ENCODE peak calls at places on chromosome 7, in nine cellular contexts. One of them, this sample, is unnamed.

GRCh38 chr7:84049034-84049433 is 145.6 kb downstream of the SEMA3A start:
- DNase-seq in AG04450: no peak
- DNase-seq in aorta: no peak
- DNase-seq in prostate gland: no peak
- DNase-seq in left ventricle myocardium inferior: no peak
- DNase-seq in uterus: no peak
- DNase-seq in PC-3: peak
- DNase-seq in stomach: no peak
- DNase-seq in pancreas: no peak
- DNase-seq in this sample: no peak

GRCh38 chr7:125201002-125201401 is 271.4 kb upstream of the POT1 start:
- DNase-seq in AG04450: no peak
- DNase-seq in aorta: no peak
- DNase-seq in prostate gland: no peak
- DNase-seq in left ventricle myocardium inferior: no peak
- DNase-seq in uterus: no peak
- DNase-seq in PC-3: no peak
- DNase-seq in stomach: no peak
- DNase-seq in pancreas: no peak
- DNase-seq in this sample: no peak

GRCh38 chr7:29851487-29851886 is 45.2 kb downstream of the WIPF3 start:
- DNase-seq in AG04450: no peak
- DNase-seq in aorta: no peak
- DNase-seq in prostate gland: no peak
- DNase-seq in left ventricle myocardium inferior: peak
- DNase-seq in uterus: no peak
- DNase-seq in PC-3: no peak
- DNase-seq in stomach: peak
- DNase-seq in pancreas: peak
- DNase-seq in this sample: peak

GRCh38 chr7:1460757-1461639 is 1.7 kb upstream of the MICALL2 start:
- DNase-seq in AG04450: no peak
- DNase-seq in aorta: peak
- DNase-seq in prostate gland: peak
- DNase-seq in left ventricle myocardium inferior: peak
- DNase-seq in uterus: peak
- DNase-seq in PC-3: peak
- DNase-seq in stomach: peak
- DNase-seq in pancreas: peak
- DNase-seq in this sample: peak

GRCh38 chr7:35623381-35623780 is 71.6 kb downstream of the HERPUD2 start:
- DNase-seq in AG04450: no peak
- DNase-seq in aorta: no peak
- DNase-seq in prostate gland: no peak
- DNase-seq in left ventricle myocardium inferior: no peak
- DNase-seq in uterus: no peak
- DNase-seq in PC-3: peak
- DNase-seq in stomach: no peak
- DNase-seq in pancreas: no peak
- DNase-seq in this sample: no peak

GRCh38 chr7:23471090-23471859 is 984 bp upstream of the IGF2BP3 start:
- DNase-seq in AG04450: no peak
- DNase-seq in aorta: no peak
- DNase-seq in prostate gland: no peak
- DNase-seq in left ventricle myocardium inferior: no peak
- DNase-seq in uterus: no peak
- DNase-seq in PC-3: peak
- DNase-seq in stomach: no peak
- DNase-seq in pancreas: no peak
- DNase-seq in this sample: no peak

GRCh38 chr7:156680281-156680680 is 39.7 kb downstream of the RNF32 start:
- DNase-seq in AG04450: no peak
- DNase-seq in aorta: no peak
- DNase-seq in prostate gland: no peak
- DNase-seq in left ventricle myocardium inferior: no peak
- DNase-seq in uterus: no peak
- DNase-seq in PC-3: no peak
- DNase-seq in stomach: no peak
- DNase-seq in pancreas: no peak
- DNase-seq in this sample: no peak

GRCh38 chr7:94907420-94908203 is at the start of gene PPP1R9A:
- DNase-seq in AG04450: no peak
- DNase-seq in aorta: peak
- DNase-seq in prostate gland: peak
- DNase-seq in left ventricle myocardium inferior: peak
- DNase-seq in uterus: peak
- DNase-seq in PC-3: peak
- DNase-seq in stomach: peak
- DNase-seq in pancreas: peak
- DNase-seq in this sample: peak

GRCh38 chr7:122054393-122054792 is 89.7 kb downstream of the AASS start:
- DNase-seq in AG04450: no peak
- DNase-seq in aorta: no peak
- DNase-seq in prostate gland: no peak
- DNase-seq in left ventricle myocardium inferior: no peak
- DNase-seq in uterus: no peak
- DNase-seq in PC-3: no peak
- DNase-seq in stomach: no peak
- DNase-seq in pancreas: no peak
- DNase-seq in this sample: no peak

GRCh38 chr7:122885583-122886356 is 490 bp downstream of the CADPS2 start:
- DNase-seq in AG04450: no peak
- DNase-seq in aorta: peak
- DNase-seq in prostate gland: peak
- DNase-seq in left ventricle myocardium inferior: peak
- DNase-seq in uterus: peak
- DNase-seq in PC-3: peak
- DNase-seq in stomach: peak
- DNase-seq in pancreas: peak
- DNase-seq in this sample: peak

GRCh38 chr7:99618726-99619125 is 2.0 kb downstream of the ZSCAN25 start:
- DNase-seq in AG04450: no peak
- DNase-seq in aorta: no peak
- DNase-seq in prostate gland: no peak
- DNase-seq in left ventricle myocardium inferior: no peak
- DNase-seq in uterus: no peak
- DNase-seq in PC-3: peak
- DNase-seq in stomach: no peak
- DNase-seq in pancreas: no peak
- DNase-seq in this sample: no peak

GRCh38 chr7:93055543-93056107 is 62.2 kb downstream of the SAMD9 start:
- DNase-seq in AG04450: no peak
- DNase-seq in aorta: no peak
- DNase-seq in prostate gland: no peak
- DNase-seq in left ventricle myocardium inferior: no peak
- DNase-seq in uterus: no peak
- DNase-seq in PC-3: peak
- DNase-seq in stomach: no peak
- DNase-seq in pancreas: no peak
- DNase-seq in this sample: no peak

GRCh38 chr7:83936056-83936703 is 258.4 kb downstream of the SEMA3A start:
- DNase-seq in AG04450: peak
- DNase-seq in aorta: no peak
- DNase-seq in prostate gland: peak
- DNase-seq in left ventricle myocardium inferior: peak
- DNase-seq in uterus: no peak
- DNase-seq in PC-3: peak
- DNase-seq in stomach: peak
- DNase-seq in pancreas: peak
- DNase-seq in this sample: peak

GRCh38 chr7:41696323-41696916 is 6.5 kb downstream of the INHBA start:
- DNase-seq in AG04450: peak
- DNase-seq in aorta: peak
- DNase-seq in prostate gland: peak
- DNase-seq in left ventricle myocardium inferior: peak
- DNase-seq in uterus: peak
- DNase-seq in PC-3: peak
- DNase-seq in stomach: peak
- DNase-seq in pancreas: peak
- DNase-seq in this sample: peak

DNA sequence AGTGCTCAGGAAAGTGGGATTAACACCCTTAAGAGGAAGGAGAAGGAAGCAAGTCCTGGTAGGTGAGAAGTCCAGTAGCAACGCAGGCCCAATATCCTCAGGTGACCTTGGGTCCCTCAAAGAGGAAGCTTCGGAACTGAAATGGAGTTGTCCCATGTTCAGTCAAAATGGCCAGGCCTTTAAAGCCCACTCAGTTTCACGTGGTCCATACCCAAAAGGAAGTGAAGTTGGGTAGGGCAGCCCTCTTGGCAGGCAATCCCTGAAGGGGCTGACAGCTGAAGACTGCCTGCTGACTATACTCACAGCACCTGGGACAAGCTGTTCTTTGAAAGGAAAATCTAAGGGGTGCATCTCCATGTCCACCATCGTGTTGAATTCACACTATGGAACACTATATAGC is 3.0 kb downstream of the GSAP start:
- DNase-seq in AG04450: no peak
- DNase-seq in aorta: no peak
- DNase-seq in prostate gland: no peak
- DNase-seq in left ventricle myocardium inferior: no peak
- DNase-seq in uterus: no peak
- DNase-seq in PC-3: no peak
- DNase-seq in stomach: no peak
- DNase-seq in pancreas: no peak
- DNase-seq in this sample: no peak
- H3K27ac ChIP-seq in AG04450: no peak
- H3K27ac ChIP-seq in aorta: no peak
- H3K27ac ChIP-seq in prostate gland: no peak
- H3K27ac ChIP-seq in left ventricle myocardium inferior: no peak
- H3K27ac ChIP-seq in uterus: no peak
- H3K27ac ChIP-seq in PC-3: no peak
- H3K27ac ChIP-seq in stomach: peak
- H3K27ac ChIP-seq in pancreas: no peak
- H3K27ac ChIP-seq in this sample: no peak

GRCh38 chr7:98283127-98283886 is 1.8 kb downstream of the BRI3 start:
- DNase-seq in AG04450: no peak
- DNase-seq in aorta: no peak
- DNase-seq in prostate gland: no peak
- DNase-seq in left ventricle myocardium inferior: peak
- DNase-seq in uterus: peak
- DNase-seq in PC-3: peak
- DNase-seq in stomach: peak
- DNase-seq in pancreas: peak
- DNase-seq in this sample: peak
- H3K4me3 ChIP-seq in AG04450: peak
- H3K4me3 ChIP-seq in aorta: peak
- H3K4me3 ChIP-seq in prostate gland: peak
- H3K4me3 ChIP-seq in left ventricle myocardium inferior: peak
- H3K4me3 ChIP-seq in uterus: peak
- H3K4me3 ChIP-seq in PC-3: peak
- H3K4me3 ChIP-seq in stomach: peak
- H3K4me3 ChIP-seq in pancreas: peak
- H3K4me3 ChIP-seq in this sample: peak

GRCh38 chr7:22320416-22320815 is 36.5 kb downstream of the RAPGEF5 start:
- DNase-seq in AG04450: no peak
- DNase-seq in aorta: no peak
- DNase-seq in prostate gland: no peak
- DNase-seq in left ventricle myocardium inferior: no peak
- DNase-seq in uterus: no peak
- DNase-seq in PC-3: no peak
- DNase-seq in stomach: no peak
- DNase-seq in pancreas: no peak
- DNase-seq in this sample: no peak

GRCh38 chr7:22317632-22318031 is 39.3 kb downstream of the RAPGEF5 start:
- DNase-seq in AG04450: no peak
- DNase-seq in aorta: no peak
- DNase-seq in prostate gland: no peak
- DNase-seq in left ventricle myocardium inferior: no peak
- DNase-seq in uterus: no peak
- DNase-seq in PC-3: no peak
- DNase-seq in stomach: no peak
- DNase-seq in pancreas: no peak
- DNase-seq in this sample: no peak

GRCh38 chr7:22318376-22318775 is 38.6 kb downstream of the RAPGEF5 start:
- DNase-seq in AG04450: no peak
- DNase-seq in aorta: peak
- DNase-seq in prostate gland: no peak
- DNase-seq in left ventricle myocardium inferior: no peak
- DNase-seq in uterus: no peak
- DNase-seq in PC-3: no peak
- DNase-seq in stomach: no peak
- DNase-seq in pancreas: no peak
- DNase-seq in this sample: no peak

GRCh38 chr7:22319424-22320403 is 37.2 kb downstream of the RAPGEF5 start:
- DNase-seq in AG04450: no peak
- DNase-seq in aorta: no peak
- DNase-seq in prostate gland: no peak
- DNase-seq in left ventricle myocardium inferior: no peak
- DNase-seq in uterus: no peak
- DNase-seq in PC-3: peak
- DNase-seq in stomach: no peak
- DNase-seq in pancreas: no peak
- DNase-seq in this sample: no peak

GRCh38 chr7:22316914-22317313 is 40.0 kb downstream of the RAPGEF5 start:
- DNase-seq in AG04450: no peak
- DNase-seq in aorta: no peak
- DNase-seq in prostate gland: no peak
- DNase-seq in left ventricle myocardium inferior: no peak
- DNase-seq in uterus: no peak
- DNase-seq in PC-3: no peak
- DNase-seq in stomach: no peak
- DNase-seq in pancreas: no peak
- DNase-seq in this sample: no peak
- H3K27ac ChIP-seq in AG04450: no peak
- H3K27ac ChIP-seq in aorta: no peak
- H3K27ac ChIP-seq in prostate gland: no peak
- H3K27ac ChIP-seq in left ventricle myocardium inferior: no peak
- H3K27ac ChIP-seq in uterus: no peak
- H3K27ac ChIP-seq in PC-3: no peak
- H3K27ac ChIP-seq in stomach: no peak
- H3K27ac ChIP-seq in pancreas: no peak
- H3K27ac ChIP-seq in this sample: no peak

GRCh38 chr7:91459539-91459938 is 195.3 kb downstream of the FZD1 start:
- DNase-seq in AG04450: no peak
- DNase-seq in aorta: no peak
- DNase-seq in prostate gland: no peak
- DNase-seq in left ventricle myocardium inferior: no peak
- DNase-seq in uterus: no peak
- DNase-seq in PC-3: peak
- DNase-seq in stomach: no peak
- DNase-seq in pancreas: no peak
- DNase-seq in this sample: no peak

GRCh38 chr7:91455411-91455810 is 191.2 kb downstream of the FZD1 start:
- DNase-seq in AG04450: no peak
- DNase-seq in aorta: no peak
- DNase-seq in prostate gland: no peak
- DNase-seq in left ventricle myocardium inferior: no peak
- DNase-seq in uterus: no peak
- DNase-seq in PC-3: no peak
- DNase-seq in stomach: no peak
- DNase-seq in pancreas: no peak
- DNase-seq in this sample: no peak

DNA sequence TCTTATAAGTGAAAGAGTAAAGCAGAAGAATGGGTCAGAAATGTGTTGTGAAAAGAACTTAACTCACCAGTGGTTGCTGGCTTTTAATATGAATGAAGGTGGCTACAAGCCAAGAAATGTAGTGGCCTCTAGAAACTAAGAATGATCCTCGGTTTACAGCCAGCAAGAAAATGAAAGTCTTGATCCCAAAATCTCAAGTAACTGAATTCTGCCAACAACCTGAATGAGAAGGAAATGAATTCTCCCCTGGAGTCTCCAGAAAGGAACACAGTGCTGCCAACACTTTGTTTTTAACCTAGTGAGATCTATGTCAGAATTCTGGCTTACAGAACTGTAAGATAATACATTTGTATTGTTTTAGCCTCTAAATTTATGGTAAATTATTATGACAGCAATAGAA is 193.0 kb downstream of the FZD1 start:
- DNase-seq in AG04450: no peak
- DNase-seq in aorta: no peak
- DNase-seq in prostate gland: no peak
- DNase-seq in left ventricle myocardium inferior: no peak
- DNase-seq in uterus: no peak
- DNase-seq in PC-3: no peak
- DNase-seq in stomach: no peak
- DNase-seq in pancreas: no peak
- DNase-seq in this sample: no peak
- H3K4me3 ChIP-seq in AG04450: no peak
- H3K4me3 ChIP-seq in aorta: no peak
- H3K4me3 ChIP-seq in prostate gland: no peak
- H3K4me3 ChIP-seq in left ventricle myocardium inferior: no peak
- H3K4me3 ChIP-seq in uterus: no peak
- H3K4me3 ChIP-seq in PC-3: no peak
- H3K4me3 ChIP-seq in stomach: no peak
- H3K4me3 ChIP-seq in pancreas: no peak
- H3K4me3 ChIP-seq in this sample: no peak

This sample was measured in heart left ventricle.